ENCODE peak calls at places on chromosomes 11 and 22, in four cellular contexts. One of them, this sample, is unnamed.

GRCh38 chr11:63488789-63489188 is 2.2 kb downstream of the PLAAT5 start:
- DNase-seq in Peyer's patch: no peak
- DNase-seq in left ventricle myocardium inferior: no peak
- DNase-seq in AG10803: no peak
- DNase-seq in this sample: no peak

GRCh38 chr11:110261195-110262140 is 34.9 kb downstream of the RDX start:
- DNase-seq in Peyer's patch: no peak
- DNase-seq in left ventricle myocardium inferior: no peak
- DNase-seq in AG10803: no peak
- DNase-seq in this sample: no peak

GRCh38 chr11:27882066-27882697 is 181.9 kb upstream of the BDNF start:
- DNase-seq in Peyer's patch: no peak
- DNase-seq in left ventricle myocardium inferior: no peak
- DNase-seq in AG10803: peak; percentile 17
- DNase-seq in this sample: no peak

GRCh38 chr11:124441519-124441918 is 4.0 kb downstream of the OR8B8 start:
- DNase-seq in Peyer's patch: no peak
- DNase-seq in left ventricle myocardium inferior: no peak
- DNase-seq in AG10803: no peak
- DNase-seq in this sample: no peak

GRCh38 chr22:21568207-21569075 is 927 bp downstream of the UBE2L3 start:
- DNase-seq in Peyer's patch: peak; percentile 58
- DNase-seq in left ventricle myocardium inferior: peak; percentile 19
- DNase-seq in AG10803: peak; percentile 32
- DNase-seq in this sample: no peak

GRCh38 chr11:110857885-110858555 is 145.8 kb upstream of the ARHGAP20 start:
- DNase-seq in Peyer's patch: peak; percentile 60
- DNase-seq in left ventricle myocardium inferior: no peak
- DNase-seq in AG10803: peak; percentile 48
- DNase-seq in this sample: no peak

GRCh38 chr11:67517784-67518552 is 5.3 kb downstream of the CABP2 start:
- DNase-seq in Peyer's patch: no peak
- DNase-seq in left ventricle myocardium inferior: no peak
- DNase-seq in AG10803: no peak
- DNase-seq in this sample: no peak

GRCh38 chr11:783581-784015 is 6.3 kb downstream of the CEND1 start:
- DNase-seq in Peyer's patch: peak; percentile 87
- DNase-seq in left ventricle myocardium inferior: peak; percentile 68
- DNase-seq in AG10803: peak; percentile 90
- DNase-seq in this sample: no peak

GRCh38 chr22:19828035-19828401 is 26.7 kb downstream of the GNB1L start:
- DNase-seq in Peyer's patch: no peak
- DNase-seq in left ventricle myocardium inferior: no peak
- DNase-seq in AG10803: no peak
- DNase-seq in this sample: no peak

GRCh38 chr22:45042263-45042662 is 32.5 kb upstream of the PHF21B start:
- DNase-seq in Peyer's patch: no peak
- DNase-seq in left ventricle myocardium inferior: no peak
- DNase-seq in AG10803: no peak
- DNase-seq in this sample: no peak

GRCh38 chr11:125626381-125626950 is 1.5 kb downstream of the CHEK1 start:
- DNase-seq in Peyer's patch: peak; percentile 50
- DNase-seq in left ventricle myocardium inferior: no peak
- DNase-seq in AG10803: peak; percentile 30
- DNase-seq in this sample: no peak

GRCh38 chr11:92552942-92553341 is 328.3 kb downstream of the FAT3 start:
- DNase-seq in Peyer's patch: no peak
- DNase-seq in left ventricle myocardium inferior: no peak
- DNase-seq in AG10803: peak; percentile 12
- DNase-seq in this sample: no peak

GRCh38 chr11:42521994-42522393 is 789.8 kb upstream of the API5 start:
- DNase-seq in Peyer's patch: no peak
- DNase-seq in left ventricle myocardium inferior: no peak
- DNase-seq in AG10803: peak; percentile 2
- DNase-seq in this sample: no peak

GRCh38 chr22:46262449-46263207 is 515 bp downstream of the PKDREJ start:
- DNase-seq in Peyer's patch: peak; percentile 88
- DNase-seq in left ventricle myocardium inferior: peak; percentile 72
- DNase-seq in AG10803: peak; percentile 31
- DNase-seq in this sample: no peak

GRCh38 chr11:280762-281485 is 2.7 kb downstream of the NLRP6 start:
- DNase-seq in Peyer's patch: peak; percentile 75
- DNase-seq in left ventricle myocardium inferior: no peak
- DNase-seq in AG10803: no peak
- DNase-seq in this sample: no peak

GRCh38 chr22:19641254-19641982 is 72.9 kb upstream of the SEPTIN5 start:
- DNase-seq in Peyer's patch: peak; percentile 39
- DNase-seq in left ventricle myocardium inferior: no peak
- DNase-seq in AG10803: no peak
- DNase-seq in this sample: no peak

GRCh38 chr11:67315325-67315909 is 12.1 kb downstream of the SSH3 start:
- DNase-seq in Peyer's patch: no peak
- DNase-seq in left ventricle myocardium inferior: no peak
- DNase-seq in AG10803: no peak
- DNase-seq in this sample: no peak

GRCh38 chr11:3046190-3046589 is 11.0 kb downstream of the CARS1 start:
- DNase-seq in Peyer's patch: no peak
- DNase-seq in left ventricle myocardium inferior: no peak
- DNase-seq in AG10803: no peak
- DNase-seq in this sample: no peak

GRCh38 chr11:117936973-117937372 is 7.8 kb upstream of the TMPRSS13 start:
- DNase-seq in Peyer's patch: no peak
- DNase-seq in left ventricle myocardium inferior: no peak
- DNase-seq in AG10803: no peak
- DNase-seq in this sample: no peak

GRCh38 chr11:83063073-83063754 is 8.5 kb downstream of the RAB30 start:
- DNase-seq in Peyer's patch: no peak
- DNase-seq in left ventricle myocardium inferior: no peak
- DNase-seq in AG10803: peak; percentile 80
- DNase-seq in this sample: no peak

GRCh38 chr11:15710593-15711260 is 596.0 kb downstream of the INSC start:
- DNase-seq in Peyer's patch: no peak
- DNase-seq in left ventricle myocardium inferior: no peak
- DNase-seq in AG10803: no peak
- DNase-seq in this sample: no peak

GRCh38 chr22:45105281-45105700 is 58.4 kb upstream of the NUP50 start:
- DNase-seq in Peyer's patch: no peak
- DNase-seq in left ventricle myocardium inferior: no peak
- DNase-seq in AG10803: peak; percentile 98
- DNase-seq in this sample: no peak

GRCh38 chr11:114416441-114416928 is 16.0 kb downstream of the RBM7 start:
- DNase-seq in Peyer's patch: no peak
- DNase-seq in left ventricle myocardium inferior: no peak
- DNase-seq in AG10803: peak; percentile 80
- DNase-seq in this sample: no peak

GRCh38 chr11:87116185-87116584 is 78.5 kb downstream of the TMEM135 start:
- DNase-seq in Peyer's patch: no peak
- DNase-seq in left ventricle myocardium inferior: no peak
- DNase-seq in AG10803: peak; percentile 17
- DNase-seq in this sample: no peak

GRCh38 chr11:86162257-86162656 is 82.3 kb upstream of the EED start:
- DNase-seq in Peyer's patch: peak; percentile 53
- DNase-seq in left ventricle myocardium inferior: peak; percentile 34
- DNase-seq in AG10803: peak; percentile 94
- DNase-seq in this sample: no peak

GRCh38 chr11:16871368-16871767 is 132.9 kb downstream of the C11orf58 start:
- DNase-seq in Peyer's patch: no peak
- DNase-seq in left ventricle myocardium inferior: no peak
- DNase-seq in AG10803: peak; percentile 32
- DNase-seq in this sample: no peak

GRCh38 chr22:50613291-50613981 is 12.8 kb downstream of the MAPK8IP2 start:
- DNase-seq in Peyer's patch: peak; percentile 90
- DNase-seq in left ventricle myocardium inferior: peak; percentile 59
- DNase-seq in AG10803: peak; percentile 24
- DNase-seq in this sample: no peak

GRCh38 chr11:66718320-66718971 is 10.6 kb downstream of the SPTBN2 start:
- DNase-seq in Peyer's patch: peak; percentile 67
- DNase-seq in left ventricle myocardium inferior: no peak
- DNase-seq in AG10803: no peak
- DNase-seq in this sample: no peak

GRCh38 chr22:28955817-28956216 is 72.4 kb downstream of the ZNRF3 start:
- DNase-seq in Peyer's patch: peak; percentile 78
- DNase-seq in left ventricle myocardium inferior: no peak
- DNase-seq in AG10803: peak; percentile 29
- DNase-seq in this sample: no peak

GRCh38 chr11:111183706-111184105 is 61.8 kb upstream of the POU2AF2 start:
- DNase-seq in Peyer's patch: no peak
- DNase-seq in left ventricle myocardium inferior: no peak
- DNase-seq in AG10803: peak; percentile 69
- DNase-seq in this sample: no peak

GRCh38 chr11:76835928-76836612 is 24.6 kb upstream of the ACER3 start:
- DNase-seq in Peyer's patch: peak; percentile 68
- DNase-seq in left ventricle myocardium inferior: peak; percentile 33
- DNase-seq in AG10803: peak; percentile 95
- DNase-seq in this sample: no peak

GRCh38 chr11:117868815-117869642 is 7.4 kb downstream of the FXYD6 start:
- DNase-seq in Peyer's patch: no peak
- DNase-seq in left ventricle myocardium inferior: no peak
- DNase-seq in AG10803: no peak
- DNase-seq in this sample: no peak

GRCh38 chr11:29184939-29185890 is 831.6 kb downstream of the KCNA4 start:
- DNase-seq in Peyer's patch: no peak
- DNase-seq in left ventricle myocardium inferior: no peak
- DNase-seq in AG10803: peak; percentile 97
- DNase-seq in this sample: no peak

GRCh38 chr11:86811637-86812321 is 11.4 kb downstream of the PRSS23 start:
- DNase-seq in Peyer's patch: no peak
- DNase-seq in left ventricle myocardium inferior: no peak
- DNase-seq in AG10803: peak; percentile 64
- DNase-seq in this sample: no peak

GRCh38 chr11:118677977-118678376 is 1.5 kb downstream of the TREH start:
- DNase-seq in Peyer's patch: peak; percentile 33
- DNase-seq in left ventricle myocardium inferior: no peak
- DNase-seq in AG10803: no peak
- DNase-seq in this sample: no peak

GRCh38 chr11:77547863-77548551 is 41.7 kb upstream of the AQP11 start:
- DNase-seq in Peyer's patch: peak; percentile 65
- DNase-seq in left ventricle myocardium inferior: no peak
- DNase-seq in AG10803: peak; percentile 72
- DNase-seq in this sample: no peak

GRCh38 chr11:16811136-16812020 is 72.9 kb downstream of the C11orf58 start:
- DNase-seq in Peyer's patch: no peak
- DNase-seq in left ventricle myocardium inferior: no peak
- DNase-seq in AG10803: no peak
- DNase-seq in this sample: no peak

GRCh38 chr11:73520358-73521061 is 77.4 kb downstream of the FAM168A start:
- DNase-seq in Peyer's patch: no peak
- DNase-seq in left ventricle myocardium inferior: no peak
- DNase-seq in AG10803: peak; percentile 24
- DNase-seq in this sample: no peak

GRCh38 chr11:65479184-65480145 is 19.4 kb upstream of the MALAT1 start:
- DNase-seq in Peyer's patch: peak; percentile 68
- DNase-seq in left ventricle myocardium inferior: peak; percentile 48
- DNase-seq in AG10803: peak; percentile 98
- DNase-seq in this sample: no peak

GRCh38 chr11:20002312-20003216 is 157.7 kb downstream of the DBX1 start:
- DNase-seq in Peyer's patch: peak; percentile 52
- DNase-seq in left ventricle myocardium inferior: no peak
- DNase-seq in AG10803: no peak
- DNase-seq in this sample: no peak
- TF ChIP-seq CTCF in Peyer's patch: no peak
- TF ChIP-seq CTCF in left ventricle myocardium inferior: no peak
- TF ChIP-seq CTCF in AG10803: no peak
- TF ChIP-seq CTCF in this sample: no peak

GRCh38 chr11:116680349-116681125 is 92.2 kb downstream of the BUD13 start:
- DNase-seq in Peyer's patch: no peak
- DNase-seq in left ventricle myocardium inferior: no peak
- DNase-seq in AG10803: no peak
- DNase-seq in this sample: no peak
- TF ChIP-seq CTCF in Peyer's patch: no peak
- TF ChIP-seq CTCF in left ventricle myocardium inferior: no peak
- TF ChIP-seq CTCF in AG10803: no peak
- TF ChIP-seq CTCF in this sample: no peak

DNA sequence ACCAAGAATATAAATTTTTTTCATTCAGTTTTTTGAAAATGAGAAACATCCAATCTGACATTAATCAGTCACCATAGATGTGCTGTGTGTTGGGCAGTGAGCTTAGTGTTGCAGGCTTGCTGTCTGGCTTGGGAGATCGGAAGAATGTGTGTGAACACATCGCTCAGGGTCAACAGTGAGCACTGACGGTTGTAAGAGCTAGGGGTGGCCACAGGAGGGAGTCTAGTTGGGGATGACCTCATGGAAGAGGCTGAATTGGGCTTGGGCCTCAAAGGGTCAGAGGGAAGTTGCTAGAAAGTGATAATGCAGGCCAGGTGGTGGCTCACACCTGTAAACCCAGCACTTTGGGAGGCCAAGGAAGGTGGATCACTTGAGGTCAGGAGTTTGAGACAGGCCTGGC is 375.4 kb downstream of the DDX10 start:
- DNase-seq in Peyer's patch: no peak
- DNase-seq in left ventricle myocardium inferior: no peak
- DNase-seq in AG10803: no peak
- DNase-seq in this sample: no peak
- TF ChIP-seq CTCF in Peyer's patch: no peak
- TF ChIP-seq CTCF in left ventricle myocardium inferior: no peak
- TF ChIP-seq CTCF in AG10803: no peak
- TF ChIP-seq CTCF in this sample: no peak

GRCh38 chr22:49025791-49026475 is 801.7 kb downstream of the BRD1 start:
- DNase-seq in Peyer's patch: no peak
- DNase-seq in left ventricle myocardium inferior: no peak
- DNase-seq in AG10803: no peak
- DNase-seq in this sample: no peak
- TF ChIP-seq CTCF in Peyer's patch: no peak
- TF ChIP-seq CTCF in left ventricle myocardium inferior: no peak
- TF ChIP-seq CTCF in AG10803: no peak
- TF ChIP-seq CTCF in this sample: no peak

GRCh38 chr22:26169312-26170111 is at the start of gene SEZ6L:
- DNase-seq in Peyer's patch: no peak
- DNase-seq in left ventricle myocardium inferior: peak; percentile 22
- DNase-seq in AG10803: no peak
- DNase-seq in this sample: peak; percentile 25
- TF ChIP-seq CTCF in Peyer's patch: no peak
- TF ChIP-seq CTCF in left ventricle myocardium inferior: no peak
- TF ChIP-seq CTCF in AG10803: no peak
- TF ChIP-seq CTCF in this sample: no peak

DNA sequence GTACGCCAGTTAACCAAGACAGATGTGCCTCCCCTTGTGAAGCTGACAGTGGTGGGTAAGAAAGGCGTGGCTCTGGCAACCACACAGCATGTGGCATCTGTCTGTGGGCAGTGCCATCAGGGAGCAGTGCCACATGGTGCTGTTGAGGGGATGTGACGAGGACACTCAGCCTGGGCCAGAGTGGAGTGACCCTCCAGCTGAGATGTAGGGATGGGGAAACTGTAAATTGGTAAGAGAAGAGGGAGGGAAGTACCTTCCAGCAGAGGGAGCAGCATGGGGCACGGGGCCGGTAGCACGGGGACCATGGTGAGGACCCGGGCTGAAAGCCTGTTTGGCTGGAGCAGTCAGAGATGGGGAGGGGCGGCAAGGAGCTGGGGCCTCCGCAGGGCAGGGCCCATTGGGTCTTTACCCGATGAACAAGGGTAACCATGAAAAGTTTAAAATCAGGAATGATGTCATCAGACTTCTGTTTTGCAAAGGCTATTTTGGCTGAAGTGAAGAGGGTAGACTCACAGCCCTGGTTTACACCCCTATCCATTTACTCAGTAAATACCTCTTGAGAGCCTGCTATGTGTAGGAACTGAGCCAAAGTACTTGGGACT is 10.4 kb downstream of the TMPRSS6 start:
- DNase-seq in Peyer's patch: no peak
- DNase-seq in left ventricle myocardium inferior: no peak
- DNase-seq in AG10803: no peak
- DNase-seq in this sample: no peak
- TF ChIP-seq CTCF in Peyer's patch: no peak
- TF ChIP-seq CTCF in left ventricle myocardium inferior: peak; percentile 9
- TF ChIP-seq CTCF in AG10803: no peak
- TF ChIP-seq CTCF in this sample: no peak